ENCODE peak calls at places on chromosomes 5 and 9, in nine cellular contexts. One of them, this sample, is unnamed. For H3K4me1, the result is how much of the 10 kb centered on the place peaks cover.

GRCh38 chr5:32780508-32780919 is 69.4 kb downstream of the NPR3 start:
- DNase-seq in sigmoid colon: no peak
- DNase-seq in right lobe of liver: no peak
- DNase-seq in ovary: no peak
- DNase-seq in HepG2: no peak
- DNase-seq in A549: no peak
- DNase-seq in suprapubic skin: no peak
- DNase-seq in endothelial cell of umbilical vein: no peak
- DNase-seq in upper lobe of left lung: no peak
- DNase-seq in this sample: no peak

GRCh38 chr5:73693573-73694061 is 67.6 kb downstream of the ARHGEF28 start:
- DNase-seq in sigmoid colon: no peak
- DNase-seq in right lobe of liver: no peak
- DNase-seq in ovary: peak
- DNase-seq in HepG2: peak
- DNase-seq in A549: peak
- DNase-seq in suprapubic skin: no peak
- DNase-seq in endothelial cell of umbilical vein: peak
- DNase-seq in upper lobe of left lung: no peak
- DNase-seq in this sample: peak

GRCh38 chr5:159759791-159760300 is 156.4 kb upstream of the ADRA1B start:
- DNase-seq in sigmoid colon: no peak
- DNase-seq in right lobe of liver: no peak
- DNase-seq in ovary: no peak
- DNase-seq in HepG2: no peak
- DNase-seq in A549: no peak
- DNase-seq in suprapubic skin: no peak
- DNase-seq in endothelial cell of umbilical vein: no peak
- DNase-seq in upper lobe of left lung: no peak
- DNase-seq in this sample: no peak

GRCh38 chr5:169805527-169805934 is 168.5 kb downstream of the DOCK2 start:
- DNase-seq in sigmoid colon: no peak
- DNase-seq in right lobe of liver: no peak
- DNase-seq in ovary: no peak
- DNase-seq in HepG2: no peak
- DNase-seq in A549: no peak
- DNase-seq in suprapubic skin: no peak
- DNase-seq in endothelial cell of umbilical vein: no peak
- DNase-seq in upper lobe of left lung: no peak
- DNase-seq in this sample: no peak

GRCh38 chr5:83839788-83840187 is 119.1 kb upstream of the HAPLN1 start:
- DNase-seq in sigmoid colon: no peak
- DNase-seq in right lobe of liver: no peak
- DNase-seq in ovary: no peak
- DNase-seq in HepG2: no peak
- DNase-seq in A549: no peak
- DNase-seq in suprapubic skin: no peak
- DNase-seq in endothelial cell of umbilical vein: no peak
- DNase-seq in upper lobe of left lung: no peak
- DNase-seq in this sample: no peak

GRCh38 chr5:9507974-9508373 is 37.9 kb downstream of the SEMA5A start:
- DNase-seq in sigmoid colon: no peak
- DNase-seq in right lobe of liver: no peak
- DNase-seq in ovary: no peak
- DNase-seq in HepG2: no peak
- DNase-seq in A549: no peak
- DNase-seq in suprapubic skin: no peak
- DNase-seq in endothelial cell of umbilical vein: no peak
- DNase-seq in upper lobe of left lung: no peak
- DNase-seq in this sample: no peak

GRCh38 chr5:68924490-68925145 is 169.2 kb upstream of the SLC30A5 start:
- DNase-seq in sigmoid colon: no peak
- DNase-seq in right lobe of liver: peak
- DNase-seq in ovary: no peak
- DNase-seq in HepG2: peak
- DNase-seq in A549: no peak
- DNase-seq in suprapubic skin: no peak
- DNase-seq in endothelial cell of umbilical vein: no peak
- DNase-seq in upper lobe of left lung: no peak
- DNase-seq in this sample: no peak

GRCh38 chr5:1547236-1547635 is 23.5 kb upstream of the LPCAT1 start:
- DNase-seq in sigmoid colon: peak
- DNase-seq in right lobe of liver: peak
- DNase-seq in ovary: no peak
- DNase-seq in HepG2: no peak
- DNase-seq in A549: no peak
- DNase-seq in suprapubic skin: no peak
- DNase-seq in endothelial cell of umbilical vein: no peak
- DNase-seq in upper lobe of left lung: no peak
- DNase-seq in this sample: peak

GRCh38 chr9:127935765-127936221 is 1.9 kb downstream of the DPM2 start:
- DNase-seq in sigmoid colon: no peak
- DNase-seq in right lobe of liver: no peak
- DNase-seq in ovary: no peak
- DNase-seq in HepG2: no peak
- DNase-seq in A549: no peak
- DNase-seq in suprapubic skin: no peak
- DNase-seq in endothelial cell of umbilical vein: no peak
- DNase-seq in upper lobe of left lung: no peak
- DNase-seq in this sample: no peak

DNA sequence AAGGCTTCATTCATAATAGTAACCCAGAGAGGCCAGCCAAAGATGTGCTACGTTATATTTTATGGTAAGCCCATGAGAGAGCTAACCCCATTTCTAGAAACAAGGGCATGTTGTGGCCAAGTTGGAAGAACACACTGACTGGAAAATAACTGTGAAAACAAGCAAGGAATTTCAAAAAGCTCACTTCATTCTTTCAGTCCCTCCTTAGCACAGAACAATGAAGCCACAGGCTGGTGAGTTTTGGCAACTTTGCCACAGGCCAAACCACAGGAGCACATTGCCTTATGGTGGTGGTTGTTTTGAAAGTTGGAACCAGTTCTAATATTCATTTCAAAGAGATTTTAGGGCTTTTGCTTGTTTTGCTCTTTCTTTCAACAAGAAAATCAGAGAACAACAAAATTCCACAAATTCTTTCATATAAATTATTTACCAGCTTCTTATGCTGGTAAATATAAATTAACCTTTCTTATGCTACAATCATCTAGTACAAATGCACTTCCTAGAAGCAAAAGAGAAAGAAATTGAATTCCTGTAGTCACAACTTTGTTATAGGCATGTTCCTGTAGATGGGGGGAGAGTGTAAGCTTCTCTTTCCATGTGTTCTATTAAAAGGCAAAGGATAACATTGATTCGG is 225.4 kb upstream of the RFX3 start:
- DNase-seq in sigmoid colon: no peak
- DNase-seq in right lobe of liver: no peak
- DNase-seq in ovary: no peak
- DNase-seq in HepG2: peak
- DNase-seq in A549: peak
- DNase-seq in suprapubic skin: no peak
- DNase-seq in endothelial cell of umbilical vein: no peak
- DNase-seq in upper lobe of left lung: no peak
- DNase-seq in this sample: no peak
- H3K4me1 ChIP-seq in sigmoid colon: under half
- H3K4me1 ChIP-seq in right lobe of liver: under half
- H3K4me1 ChIP-seq in ovary: under half
- H3K4me1 ChIP-seq in HepG2: under half
- H3K4me1 ChIP-seq in A549: under half
- H3K4me1 ChIP-seq in suprapubic skin: under half
- H3K4me1 ChIP-seq in endothelial cell of umbilical vein: under half
- H3K4me1 ChIP-seq in upper lobe of left lung: under half
- H3K4me1 ChIP-seq in this sample: under half

GRCh38 chr5:76811214-76811613 is 7.6 kb upstream of the F2RL1 start:
- DNase-seq in sigmoid colon: no peak
- DNase-seq in right lobe of liver: no peak
- DNase-seq in ovary: no peak
- DNase-seq in HepG2: no peak
- DNase-seq in A549: no peak
- DNase-seq in suprapubic skin: no peak
- DNase-seq in endothelial cell of umbilical vein: no peak
- DNase-seq in upper lobe of left lung: no peak
- DNase-seq in this sample: no peak

GRCh38 chr5:76810236-76810635 is 8.6 kb upstream of the F2RL1 start:
- DNase-seq in sigmoid colon: no peak
- DNase-seq in right lobe of liver: no peak
- DNase-seq in ovary: no peak
- DNase-seq in HepG2: no peak
- DNase-seq in A549: no peak
- DNase-seq in suprapubic skin: no peak
- DNase-seq in endothelial cell of umbilical vein: no peak
- DNase-seq in upper lobe of left lung: no peak
- DNase-seq in this sample: no peak

GRCh38 chr5:76809141-76809540 is 9.7 kb upstream of the F2RL1 start:
- DNase-seq in sigmoid colon: no peak
- DNase-seq in right lobe of liver: no peak
- DNase-seq in ovary: no peak
- DNase-seq in HepG2: no peak
- DNase-seq in A549: no peak
- DNase-seq in suprapubic skin: no peak
- DNase-seq in endothelial cell of umbilical vein: no peak
- DNase-seq in upper lobe of left lung: no peak
- DNase-seq in this sample: no peak

GRCh38 chr5:76816110-76816831 is 2.6 kb upstream of the F2RL1 start:
- DNase-seq in sigmoid colon: no peak
- DNase-seq in right lobe of liver: no peak
- DNase-seq in ovary: no peak
- DNase-seq in HepG2: no peak
- DNase-seq in A549: no peak
- DNase-seq in suprapubic skin: no peak
- DNase-seq in endothelial cell of umbilical vein: no peak
- DNase-seq in upper lobe of left lung: no peak
- DNase-seq in this sample: no peak

DNA sequence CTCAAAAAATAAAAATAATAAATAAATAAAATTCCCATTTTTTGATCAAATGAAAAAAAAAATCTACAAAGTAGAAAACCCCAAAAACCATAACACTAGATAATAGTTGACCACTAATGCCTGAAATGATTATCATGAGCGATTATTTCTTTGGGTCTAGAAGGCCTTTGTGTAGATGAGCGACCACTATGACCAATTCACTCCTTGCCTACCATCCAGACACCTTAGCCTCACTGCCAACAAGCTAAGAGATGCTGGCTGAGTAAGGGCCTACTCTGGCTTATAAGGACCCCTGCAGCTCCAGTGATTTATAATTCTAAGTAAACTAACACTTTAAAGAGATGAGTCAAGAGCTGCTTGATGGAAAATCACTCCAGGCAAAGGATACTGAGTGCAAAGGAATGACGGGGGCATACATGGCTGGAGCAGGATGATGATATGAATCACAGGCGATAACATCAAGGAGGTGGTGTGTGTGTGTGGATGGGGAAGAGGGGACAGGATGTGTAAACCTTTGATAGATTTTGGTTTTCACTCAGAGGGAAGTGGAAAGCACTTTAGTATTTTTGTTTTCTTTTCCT is 4.8 kb upstream of the F2RL1 start:
- DNase-seq in sigmoid colon: no peak
- DNase-seq in right lobe of liver: no peak
- DNase-seq in ovary: no peak
- DNase-seq in HepG2: peak
- DNase-seq in A549: peak
- DNase-seq in suprapubic skin: no peak
- DNase-seq in endothelial cell of umbilical vein: peak
- DNase-seq in upper lobe of left lung: no peak
- DNase-seq in this sample: no peak
- TF ChIP-seq POLR2A in sigmoid colon: no peak
- TF ChIP-seq POLR2A in right lobe of liver: no peak
- TF ChIP-seq POLR2A in ovary: no peak
- TF ChIP-seq POLR2A in HepG2: no peak
- TF ChIP-seq POLR2A in A549: no peak
- TF ChIP-seq POLR2A in suprapubic skin: no peak
- TF ChIP-seq POLR2A in endothelial cell of umbilical vein: no peak
- TF ChIP-seq POLR2A in upper lobe of left lung: no peak
- TF ChIP-seq POLR2A in this sample: no peak

GRCh38 chr9:121660367-121660766 is 8.9 kb downstream of the DAB2IP start:
- DNase-seq in sigmoid colon: no peak
- DNase-seq in right lobe of liver: no peak
- DNase-seq in ovary: no peak
- DNase-seq in HepG2: no peak
- DNase-seq in A549: no peak
- DNase-seq in suprapubic skin: no peak
- DNase-seq in endothelial cell of umbilical vein: no peak
- DNase-seq in upper lobe of left lung: no peak
- DNase-seq in this sample: no peak

GRCh38 chr9:121661328-121661727 is 9.9 kb downstream of the DAB2IP start:
- DNase-seq in sigmoid colon: no peak
- DNase-seq in right lobe of liver: no peak
- DNase-seq in ovary: no peak
- DNase-seq in HepG2: no peak
- DNase-seq in A549: no peak
- DNase-seq in suprapubic skin: no peak
- DNase-seq in endothelial cell of umbilical vein: no peak
- DNase-seq in upper lobe of left lung: no peak
- DNase-seq in this sample: no peak

GRCh38 chr9:121662359-121662758 is 10.9 kb downstream of the DAB2IP start:
- DNase-seq in sigmoid colon: no peak
- DNase-seq in right lobe of liver: no peak
- DNase-seq in ovary: no peak
- DNase-seq in HepG2: no peak
- DNase-seq in A549: no peak
- DNase-seq in suprapubic skin: no peak
- DNase-seq in endothelial cell of umbilical vein: no peak
- DNase-seq in upper lobe of left lung: no peak
- DNase-seq in this sample: no peak

GRCh38 chr9:121662896-121663580 is 11.6 kb downstream of the DAB2IP start:
- DNase-seq in sigmoid colon: no peak
- DNase-seq in right lobe of liver: no peak
- DNase-seq in ovary: no peak
- DNase-seq in HepG2: no peak
- DNase-seq in A549: no peak
- DNase-seq in suprapubic skin: no peak
- DNase-seq in endothelial cell of umbilical vein: peak
- DNase-seq in upper lobe of left lung: no peak
- DNase-seq in this sample: no peak

DNA sequence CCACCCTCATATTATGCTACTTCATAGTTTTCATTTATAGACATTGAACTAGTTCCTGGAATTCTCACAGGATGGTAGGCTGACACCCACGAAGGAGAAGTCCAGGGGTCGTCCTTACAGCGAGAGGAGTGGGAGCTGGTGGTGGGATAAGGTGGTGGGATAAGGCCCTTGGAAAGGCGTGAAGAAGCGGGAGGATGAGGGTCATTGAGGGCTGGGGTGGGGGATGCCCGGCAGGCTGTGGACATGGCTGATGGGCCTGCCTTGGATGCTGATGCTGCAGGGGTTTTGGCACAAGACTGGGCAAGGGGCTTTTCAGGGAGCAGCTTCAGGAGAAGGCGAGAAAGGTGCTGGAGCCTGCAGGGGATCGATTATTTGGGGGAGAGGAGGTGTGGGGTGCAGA is 9.4 kb downstream of the DAB2IP start:
- DNase-seq in sigmoid colon: no peak
- DNase-seq in right lobe of liver: no peak
- DNase-seq in ovary: no peak
- DNase-seq in HepG2: no peak
- DNase-seq in A549: no peak
- DNase-seq in suprapubic skin: no peak
- DNase-seq in endothelial cell of umbilical vein: no peak
- DNase-seq in upper lobe of left lung: no peak
- DNase-seq in this sample: no peak
- H3K4me1 ChIP-seq in sigmoid colon: half or more
- H3K4me1 ChIP-seq in right lobe of liver: under half
- H3K4me1 ChIP-seq in ovary: under half
- H3K4me1 ChIP-seq in HepG2: under half
- H3K4me1 ChIP-seq in A549: under half
- H3K4me1 ChIP-seq in suprapubic skin: under half
- H3K4me1 ChIP-seq in endothelial cell of umbilical vein: under half
- H3K4me1 ChIP-seq in upper lobe of left lung: under half
- H3K4me1 ChIP-seq in this sample: under half

GRCh38 chr5:59039296-59040006 is 456.6 kb downstream of the RAB3C start:
- DNase-seq in sigmoid colon: peak
- DNase-seq in right lobe of liver: peak
- DNase-seq in ovary: peak
- DNase-seq in HepG2: no peak
- DNase-seq in A549: no peak
- DNase-seq in suprapubic skin: peak
- DNase-seq in endothelial cell of umbilical vein: peak
- DNase-seq in upper lobe of left lung: peak
- DNase-seq in this sample: peak
- TF ChIP-seq POLR2A in sigmoid colon: peak
- TF ChIP-seq POLR2A in right lobe of liver: peak
- TF ChIP-seq POLR2A in ovary: no peak
- TF ChIP-seq POLR2A in HepG2: no peak
- TF ChIP-seq POLR2A in A549: peak
- TF ChIP-seq POLR2A in suprapubic skin: no peak
- TF ChIP-seq POLR2A in endothelial cell of umbilical vein: no peak
- TF ChIP-seq POLR2A in upper lobe of left lung: peak
- TF ChIP-seq POLR2A in this sample: no peak